ENCODE peak calls at places on chromosome 17, in seven cellular contexts. One of them, this sample, is unnamed.

GRCh38 chr17:12041316-12041715 is 20.6 kb downstream of the MAP2K4 start:
- DNase-seq in activated gamma-delta T cell treated with anti-CD3 and anti-CD28 coated beads, Interleukin-2, amount 50 U/mL, for 16 hours: no peak
- DNase-seq in CD8-positive, alpha-beta T cell: no peak
- DNase-seq in iPS DF 6.9: no peak
- DNase-seq in HCT116: peak; percentile 71
- DNase-seq in mucosa of gallbladder: no peak
- DNase-seq in anterior cingulate cortex: no peak
- DNase-seq in this sample: no peak

GRCh38 chr17:20267459-20267842 is 199.9 kb downstream of the LGALS9B start:
- DNase-seq in HCT116: no peak
- DNase-seq in anterior cingulate cortex: peak; percentile 61
- DNase-seq in mucosa of gallbladder: no peak
- DNase-seq in activated gamma-delta T cell treated with anti-CD3 and anti-CD28 coated beads, Interleukin-2, amount 50 U/mL, for 16 hours: no peak
- DNase-seq in iPS DF 6.9: no peak
- DNase-seq in CD8-positive, alpha-beta T cell: peak; percentile 56
- DNase-seq in this sample: no peak

GRCh38 chr17:15351925-15352324 is 10.5 kb upstream of the TEKT3 start:
- DNase-seq in activated gamma-delta T cell treated with anti-CD3 and anti-CD28 coated beads, Interleukin-2, amount 50 U/mL, for 16 hours: no peak
- DNase-seq in iPS DF 6.9: no peak
- DNase-seq in HCT116: no peak
- DNase-seq in CD8-positive, alpha-beta T cell: no peak
- DNase-seq in anterior cingulate cortex: no peak
- DNase-seq in mucosa of gallbladder: peak; percentile 60
- DNase-seq in this sample: no peak

GRCh38 chr17:83182620-83183063 is 103.2 kb downstream of the METRNL start:
- DNase-seq in CD8-positive, alpha-beta T cell: peak; percentile 10
- DNase-seq in iPS DF 6.9: no peak
- DNase-seq in activated gamma-delta T cell treated with anti-CD3 and anti-CD28 coated beads, Interleukin-2, amount 50 U/mL, for 16 hours: no peak
- DNase-seq in mucosa of gallbladder: peak; percentile 11
- DNase-seq in anterior cingulate cortex: no peak
- DNase-seq in HCT116: no peak
- DNase-seq in this sample: peak; percentile 59

GRCh38 chr17:12745481-12745880 is 43.8 kb upstream of the ARHGAP44 start:
- DNase-seq in anterior cingulate cortex: no peak
- DNase-seq in iPS DF 6.9: no peak
- DNase-seq in mucosa of gallbladder: peak; percentile 52
- DNase-seq in HCT116: no peak
- DNase-seq in activated gamma-delta T cell treated with anti-CD3 and anti-CD28 coated beads, Interleukin-2, amount 50 U/mL, for 16 hours: no peak
- DNase-seq in CD8-positive, alpha-beta T cell: no peak
- DNase-seq in this sample: no peak

GRCh38 chr17:55793272-55793671 is 42.4 kb downstream of the PCTP start:
- DNase-seq in activated gamma-delta T cell treated with anti-CD3 and anti-CD28 coated beads, Interleukin-2, amount 50 U/mL, for 16 hours: no peak
- DNase-seq in anterior cingulate cortex: no peak
- DNase-seq in HCT116: no peak
- DNase-seq in CD8-positive, alpha-beta T cell: no peak
- DNase-seq in mucosa of gallbladder: no peak
- DNase-seq in iPS DF 6.9: no peak
- DNase-seq in this sample: no peak

GRCh38 chr17:15463363-15463762 is 4.1 kb downstream of the CDRT4 start:
- DNase-seq in anterior cingulate cortex: no peak
- DNase-seq in HCT116: no peak
- DNase-seq in mucosa of gallbladder: peak; percentile 47
- DNase-seq in iPS DF 6.9: no peak
- DNase-seq in activated gamma-delta T cell treated with anti-CD3 and anti-CD28 coated beads, Interleukin-2, amount 50 U/mL, for 16 hours: no peak
- DNase-seq in CD8-positive, alpha-beta T cell: no peak
- DNase-seq in this sample: peak; percentile 15

GRCh38 chr17:16215002-16215272 is 397 bp downstream of the NCOR1 start:
- DNase-seq in HCT116: no peak
- DNase-seq in anterior cingulate cortex: peak; percentile 58
- DNase-seq in CD8-positive, alpha-beta T cell: no peak
- DNase-seq in activated gamma-delta T cell treated with anti-CD3 and anti-CD28 coated beads, Interleukin-2, amount 50 U/mL, for 16 hours: peak; percentile 23
- DNase-seq in iPS DF 6.9: no peak
- DNase-seq in mucosa of gallbladder: peak; percentile 18
- DNase-seq in this sample: no peak

GRCh38 chr17:1055751-1056645 is 59.1 kb downstream of the TIMM22 start:
- DNase-seq in iPS DF 6.9: no peak
- DNase-seq in mucosa of gallbladder: peak; percentile 57
- DNase-seq in CD8-positive, alpha-beta T cell: peak; percentile 47
- DNase-seq in anterior cingulate cortex: peak; percentile 47
- DNase-seq in activated gamma-delta T cell treated with anti-CD3 and anti-CD28 coated beads, Interleukin-2, amount 50 U/mL, for 16 hours: peak; percentile 18
- DNase-seq in HCT116: no peak
- DNase-seq in this sample: peak; percentile 73

GRCh38 chr17:31869797-31870568 is 10.9 kb upstream of the COPRS start:
- DNase-seq in mucosa of gallbladder: no peak
- DNase-seq in iPS DF 6.9: no peak
- DNase-seq in HCT116: no peak
- DNase-seq in CD8-positive, alpha-beta T cell: no peak
- DNase-seq in anterior cingulate cortex: no peak
- DNase-seq in activated gamma-delta T cell treated with anti-CD3 and anti-CD28 coated beads, Interleukin-2, amount 50 U/mL, for 16 hours: no peak
- DNase-seq in this sample: no peak

GRCh38 chr17:60573139-60573975 is 26.6 kb upstream of the PPM1D start:
- DNase-seq in mucosa of gallbladder: no peak
- DNase-seq in anterior cingulate cortex: no peak
- DNase-seq in HCT116: no peak
- DNase-seq in CD8-positive, alpha-beta T cell: no peak
- DNase-seq in iPS DF 6.9: no peak
- DNase-seq in activated gamma-delta T cell treated with anti-CD3 and anti-CD28 coated beads, Interleukin-2, amount 50 U/mL, for 16 hours: no peak
- DNase-seq in this sample: no peak

GRCh38 chr17:28807925-28808641 is 34.5 kb downstream of the FAM222B start:
- DNase-seq in HCT116: peak; percentile 69
- DNase-seq in anterior cingulate cortex: peak; percentile 24
- DNase-seq in iPS DF 6.9: no peak
- DNase-seq in mucosa of gallbladder: no peak
- DNase-seq in activated gamma-delta T cell treated with anti-CD3 and anti-CD28 coated beads, Interleukin-2, amount 50 U/mL, for 16 hours: no peak
- DNase-seq in CD8-positive, alpha-beta T cell: no peak
- DNase-seq in this sample: no peak

GRCh38 chr17:47694018-47694817 is at the start of gene TBKBP1:
- DNase-seq in anterior cingulate cortex: no peak
- DNase-seq in CD8-positive, alpha-beta T cell: peak; percentile 49
- DNase-seq in mucosa of gallbladder: no peak
- DNase-seq in iPS DF 6.9: no peak
- DNase-seq in activated gamma-delta T cell treated with anti-CD3 and anti-CD28 coated beads, Interleukin-2, amount 50 U/mL, for 16 hours: no peak
- DNase-seq in HCT116: no peak
- DNase-seq in this sample: peak; percentile 43

GRCh38 chr17:21282231-21282630 is 2.3 kb upstream of the MAP2K3 start:
- DNase-seq in CD8-positive, alpha-beta T cell: no peak
- DNase-seq in iPS DF 6.9: no peak
- DNase-seq in anterior cingulate cortex: no peak
- DNase-seq in HCT116: peak; percentile 67
- DNase-seq in activated gamma-delta T cell treated with anti-CD3 and anti-CD28 coated beads, Interleukin-2, amount 50 U/mL, for 16 hours: no peak
- DNase-seq in mucosa of gallbladder: no peak
- DNase-seq in this sample: no peak

GRCh38 chr17:67729903-67730302 is 12.2 kb downstream of the NOL11 start:
- DNase-seq in activated gamma-delta T cell treated with anti-CD3 and anti-CD28 coated beads, Interleukin-2, amount 50 U/mL, for 16 hours: no peak
- DNase-seq in CD8-positive, alpha-beta T cell: no peak
- DNase-seq in iPS DF 6.9: no peak
- DNase-seq in mucosa of gallbladder: no peak
- DNase-seq in anterior cingulate cortex: no peak
- DNase-seq in HCT116: no peak
- DNase-seq in this sample: no peak

GRCh38 chr17:51684214-51684613 is 423.9 kb downstream of the UTP18 start:
- DNase-seq in CD8-positive, alpha-beta T cell: no peak
- DNase-seq in iPS DF 6.9: no peak
- DNase-seq in activated gamma-delta T cell treated with anti-CD3 and anti-CD28 coated beads, Interleukin-2, amount 50 U/mL, for 16 hours: no peak
- DNase-seq in HCT116: no peak
- DNase-seq in mucosa of gallbladder: no peak
- DNase-seq in anterior cingulate cortex: no peak
- DNase-seq in this sample: no peak

GRCh38 chr17:8375738-8376259 is 705 bp downstream of the KRABD2 start:
- DNase-seq in mucosa of gallbladder: peak; percentile 50
- DNase-seq in iPS DF 6.9: no peak
- DNase-seq in CD8-positive, alpha-beta T cell: no peak
- DNase-seq in activated gamma-delta T cell treated with anti-CD3 and anti-CD28 coated beads, Interleukin-2, amount 50 U/mL, for 16 hours: no peak
- DNase-seq in anterior cingulate cortex: no peak
- DNase-seq in HCT116: no peak
- DNase-seq in this sample: peak; percentile 23

GRCh38 chr17:57283203-57283971 is 27.1 kb downstream of the MSI2 start:
- DNase-seq in activated gamma-delta T cell treated with anti-CD3 and anti-CD28 coated beads, Interleukin-2, amount 50 U/mL, for 16 hours: no peak
- DNase-seq in mucosa of gallbladder: no peak
- DNase-seq in HCT116: no peak
- DNase-seq in anterior cingulate cortex: no peak
- DNase-seq in iPS DF 6.9: no peak
- DNase-seq in CD8-positive, alpha-beta T cell: no peak
- DNase-seq in this sample: no peak

GRCh38 chr17:80251966-80252365 is 8.7 kb upstream of the RNF213 start:
- DNase-seq in mucosa of gallbladder: no peak
- DNase-seq in anterior cingulate cortex: no peak
- DNase-seq in activated gamma-delta T cell treated with anti-CD3 and anti-CD28 coated beads, Interleukin-2, amount 50 U/mL, for 16 hours: no peak
- DNase-seq in iPS DF 6.9: no peak
- DNase-seq in CD8-positive, alpha-beta T cell: no peak
- DNase-seq in HCT116: no peak
- DNase-seq in this sample: peak; percentile 19

GRCh38 chr17:83204230-83204725 is 124.9 kb downstream of the METRNL start:
- DNase-seq in CD8-positive, alpha-beta T cell: no peak
- DNase-seq in anterior cingulate cortex: no peak
- DNase-seq in mucosa of gallbladder: no peak
- DNase-seq in HCT116: no peak
- DNase-seq in activated gamma-delta T cell treated with anti-CD3 and anti-CD28 coated beads, Interleukin-2, amount 50 U/mL, for 16 hours: no peak
- DNase-seq in iPS DF 6.9: no peak
- DNase-seq in this sample: no peak

GRCh38 chr17:19344311-19345066 is 18.0 kb downstream of the B9D1 start:
- DNase-seq in iPS DF 6.9: no peak
- DNase-seq in activated gamma-delta T cell treated with anti-CD3 and anti-CD28 coated beads, Interleukin-2, amount 50 U/mL, for 16 hours: no peak
- DNase-seq in HCT116: no peak
- DNase-seq in CD8-positive, alpha-beta T cell: no peak
- DNase-seq in mucosa of gallbladder: no peak
- DNase-seq in anterior cingulate cortex: no peak
- DNase-seq in this sample: no peak

GRCh38 chr17:30326816-30327215 is 7.0 kb downstream of the TMIGD1 start:
- DNase-seq in mucosa of gallbladder: no peak
- DNase-seq in anterior cingulate cortex: no peak
- DNase-seq in CD8-positive, alpha-beta T cell: no peak
- DNase-seq in activated gamma-delta T cell treated with anti-CD3 and anti-CD28 coated beads, Interleukin-2, amount 50 U/mL, for 16 hours: no peak
- DNase-seq in iPS DF 6.9: no peak
- DNase-seq in HCT116: no peak
- DNase-seq in this sample: no peak

GRCh38 chr17:58783380-58783779 is 27.7 kb downstream of the PPM1E start:
- DNase-seq in HCT116: no peak
- DNase-seq in iPS DF 6.9: no peak
- DNase-seq in anterior cingulate cortex: no peak
- DNase-seq in mucosa of gallbladder: no peak
- DNase-seq in CD8-positive, alpha-beta T cell: no peak
- DNase-seq in activated gamma-delta T cell treated with anti-CD3 and anti-CD28 coated beads, Interleukin-2, amount 50 U/mL, for 16 hours: no peak
- DNase-seq in this sample: no peak

GRCh38 chr17:72184805-72185204 is 64.0 kb downstream of the SOX9 start:
- DNase-seq in iPS DF 6.9: no peak
- DNase-seq in CD8-positive, alpha-beta T cell: no peak
- DNase-seq in anterior cingulate cortex: no peak
- DNase-seq in activated gamma-delta T cell treated with anti-CD3 and anti-CD28 coated beads, Interleukin-2, amount 50 U/mL, for 16 hours: no peak
- DNase-seq in mucosa of gallbladder: no peak
- DNase-seq in HCT116: no peak
- DNase-seq in this sample: no peak

GRCh38 chr17:77326636-77327035 is 185.9 kb downstream of the SEC14L1 start:
- DNase-seq in CD8-positive, alpha-beta T cell: no peak
- DNase-seq in mucosa of gallbladder: no peak
- DNase-seq in HCT116: no peak
- DNase-seq in anterior cingulate cortex: no peak
- DNase-seq in iPS DF 6.9: no peak
- DNase-seq in activated gamma-delta T cell treated with anti-CD3 and anti-CD28 coated beads, Interleukin-2, amount 50 U/mL, for 16 hours: no peak
- DNase-seq in this sample: no peak

GRCh38 chr17:47204722-47205418 is 4.3 kb upstream of the MYL4 start:
- DNase-seq in iPS DF 6.9: no peak
- DNase-seq in activated gamma-delta T cell treated with anti-CD3 and anti-CD28 coated beads, Interleukin-2, amount 50 U/mL, for 16 hours: no peak
- DNase-seq in HCT116: no peak
- DNase-seq in anterior cingulate cortex: peak; percentile 25
- DNase-seq in CD8-positive, alpha-beta T cell: peak; percentile 49
- DNase-seq in mucosa of gallbladder: no peak
- DNase-seq in this sample: no peak

GRCh38 chr17:16328997-16329396 is 24.3 kb downstream of the CENPV start:
- DNase-seq in CD8-positive, alpha-beta T cell: no peak
- DNase-seq in iPS DF 6.9: no peak
- DNase-seq in HCT116: no peak
- DNase-seq in mucosa of gallbladder: no peak
- DNase-seq in activated gamma-delta T cell treated with anti-CD3 and anti-CD28 coated beads, Interleukin-2, amount 50 U/mL, for 16 hours: no peak
- DNase-seq in anterior cingulate cortex: no peak
- DNase-seq in this sample: no peak

GRCh38 chr17:42766124-42766523 is 5.1 kb downstream of the RAMP2 start:
- DNase-seq in activated gamma-delta T cell treated with anti-CD3 and anti-CD28 coated beads, Interleukin-2, amount 50 U/mL, for 16 hours: no peak
- DNase-seq in CD8-positive, alpha-beta T cell: no peak
- DNase-seq in mucosa of gallbladder: no peak
- DNase-seq in HCT116: no peak
- DNase-seq in anterior cingulate cortex: no peak
- DNase-seq in iPS DF 6.9: no peak
- DNase-seq in this sample: no peak

GRCh38 chr17:43900183-43900857 is 7.0 kb downstream of the MPP2 start:
- DNase-seq in activated gamma-delta T cell treated with anti-CD3 and anti-CD28 coated beads, Interleukin-2, amount 50 U/mL, for 16 hours: peak; percentile 62
- DNase-seq in anterior cingulate cortex: peak; percentile 82
- DNase-seq in iPS DF 6.9: no peak
- DNase-seq in mucosa of gallbladder: peak; percentile 83
- DNase-seq in HCT116: peak; percentile 56
- DNase-seq in CD8-positive, alpha-beta T cell: peak; percentile 79
- DNase-seq in this sample: peak; percentile 92

GRCh38 chr17:27760069-27760885 is 40.1 kb downstream of the NOS2 start:
- DNase-seq in iPS DF 6.9: no peak
- DNase-seq in CD8-positive, alpha-beta T cell: peak; percentile 73
- DNase-seq in anterior cingulate cortex: peak; percentile 60
- DNase-seq in mucosa of gallbladder: peak; percentile 52
- DNase-seq in activated gamma-delta T cell treated with anti-CD3 and anti-CD28 coated beads, Interleukin-2, amount 50 U/mL, for 16 hours: peak; percentile 58
- DNase-seq in HCT116: peak; percentile 24
- DNase-seq in this sample: peak; percentile 70

This sample was measured in posterior cingulate gyrus.